ENCODE peak calls at places on chromosomes 3 and 15, in six cellular contexts. One of them, this sample, is unnamed.

GRCh38 chr3:187735383-187735782 is 9.9 kb downstream of the BCL6 start:
- DNase-seq in GM23248: no peak
- DNase-seq in HCT116: no peak
- DNase-seq in fibroblast of lung: no peak
- DNase-seq in K562: no peak
- DNase-seq in astrocyte: no peak
- DNase-seq in this sample: no peak

GRCh38 chr3:165159760-165160421 is 36.3 kb downstream of the SLITRK3 start:
- DNase-seq in GM23248: no peak
- DNase-seq in HCT116: no peak
- DNase-seq in fibroblast of lung: no peak
- DNase-seq in K562: no peak
- DNase-seq in astrocyte: no peak
- DNase-seq in this sample: no peak

GRCh38 chr3:177615015-177615414 is 417.7 kb upstream of the TBL1XR1 start:
- DNase-seq in GM23248: peak; percentile 62
- DNase-seq in HCT116: no peak
- DNase-seq in fibroblast of lung: peak; percentile 98
- DNase-seq in K562: peak; percentile 76
- DNase-seq in astrocyte: peak; percentile 99
- DNase-seq in this sample: no peak

GRCh38 chr15:40939909-40940801 is 11.0 kb downstream of the DLL4 start:
- DNase-seq in GM23248: no peak
- DNase-seq in HCT116: no peak
- DNase-seq in fibroblast of lung: no peak
- DNase-seq in K562: no peak
- DNase-seq in astrocyte: no peak
- DNase-seq in this sample: no peak

GRCh38 chr15:62717496-62717895 is 325.1 kb upstream of the TPM1 start:
- DNase-seq in GM23248: no peak
- DNase-seq in HCT116: no peak
- DNase-seq in fibroblast of lung: no peak
- DNase-seq in K562: no peak
- DNase-seq in astrocyte: no peak
- DNase-seq in this sample: no peak

GRCh38 chr3:71582612-71583568 is 638 bp downstream of the FOXP1 start:
- DNase-seq in GM23248: peak; percentile 75
- DNase-seq in HCT116: no peak
- DNase-seq in fibroblast of lung: peak; percentile 35
- DNase-seq in K562: peak; percentile 53
- DNase-seq in astrocyte: peak; percentile 51
- DNase-seq in this sample: no peak

GRCh38 chr3:123667784-123668183 is 82.9 kb upstream of the HACD2 start:
- DNase-seq in GM23248: peak; percentile 60
- DNase-seq in HCT116: no peak
- DNase-seq in fibroblast of lung: no peak
- DNase-seq in K562: no peak
- DNase-seq in astrocyte: peak; percentile 74
- DNase-seq in this sample: no peak

GRCh38 chr3:172321035-172321434 is 127.2 kb downstream of the GHSR start:
- DNase-seq in GM23248: peak; percentile 48
- DNase-seq in HCT116: no peak
- DNase-seq in fibroblast of lung: peak; percentile 20
- DNase-seq in K562: no peak
- DNase-seq in astrocyte: peak; percentile 28
- DNase-seq in this sample: no peak

GRCh38 chr3:42539871-42540714 is 37.6 kb downstream of the VIPR1 start:
- DNase-seq in GM23248: peak; percentile 26
- DNase-seq in HCT116: peak; percentile 55
- DNase-seq in fibroblast of lung: no peak
- DNase-seq in K562: peak; percentile 84
- DNase-seq in astrocyte: no peak
- DNase-seq in this sample: no peak

GRCh38 chr3:140203510-140203909 is 268.5 kb downstream of the CLSTN2 start:
- DNase-seq in GM23248: no peak
- DNase-seq in HCT116: no peak
- DNase-seq in fibroblast of lung: no peak
- DNase-seq in K562: no peak
- DNase-seq in astrocyte: no peak
- DNase-seq in this sample: no peak

GRCh38 chr15:90184119-90184785 is 16.9 kb upstream of the SEMA4B start:
- DNase-seq in GM23248: peak; percentile 74
- DNase-seq in HCT116: peak; percentile 71
- DNase-seq in fibroblast of lung: peak; percentile 55
- DNase-seq in K562: peak; percentile 93
- DNase-seq in astrocyte: peak; percentile 43
- DNase-seq in this sample: no peak

GRCh38 chr3:100796556-100796955 is 87.3 kb downstream of the TFG start:
- DNase-seq in GM23248: peak; percentile 42
- DNase-seq in HCT116: peak; percentile 22
- DNase-seq in fibroblast of lung: peak; percentile 52
- DNase-seq in K562: no peak
- DNase-seq in astrocyte: peak; percentile 26
- DNase-seq in this sample: peak; percentile 35

GRCh38 chr3:81689617-81690016 is 71.8 kb downstream of the GBE1 start:
- DNase-seq in GM23248: no peak
- DNase-seq in HCT116: no peak
- DNase-seq in fibroblast of lung: no peak
- DNase-seq in K562: no peak
- DNase-seq in astrocyte: no peak
- DNase-seq in this sample: no peak

GRCh38 chr3:72669224-72669623 is 179.0 kb downstream of the SHQ1 start:
- DNase-seq in GM23248: no peak
- DNase-seq in HCT116: no peak
- DNase-seq in fibroblast of lung: no peak
- DNase-seq in K562: no peak
- DNase-seq in astrocyte: no peak
- DNase-seq in this sample: no peak

GRCh38 chr3:45105855-45106655 is 40.1 kb downstream of the CDCP1 start:
- DNase-seq in GM23248: peak; percentile 93
- DNase-seq in HCT116: peak; percentile 73
- DNase-seq in fibroblast of lung: peak; percentile 87
- DNase-seq in K562: peak; percentile 60
- DNase-seq in astrocyte: peak; percentile 94
- DNase-seq in this sample: no peak

GRCh38 chr3:17579289-17580031 is 163.0 kb downstream of the TBC1D5 start:
- DNase-seq in GM23248: no peak
- DNase-seq in HCT116: no peak
- DNase-seq in fibroblast of lung: no peak
- DNase-seq in K562: peak; percentile 35
- DNase-seq in astrocyte: peak; percentile 73
- DNase-seq in this sample: no peak

GRCh38 chr15:65377976-65378366 is at the start of gene IGDCC3:
- DNase-seq in GM23248: peak; percentile 13
- DNase-seq in HCT116: no peak
- DNase-seq in fibroblast of lung: peak; percentile 18
- DNase-seq in K562: no peak
- DNase-seq in astrocyte: no peak
- DNase-seq in this sample: no peak

GRCh38 chr3:45807133-45807532 is 10.8 kb upstream of the SLC6A20 start:
- DNase-seq in GM23248: no peak
- DNase-seq in HCT116: no peak
- DNase-seq in fibroblast of lung: no peak
- DNase-seq in K562: no peak
- DNase-seq in astrocyte: no peak
- DNase-seq in this sample: no peak

GRCh38 chr3:101842245-101842934 is 6.9 kb upstream of the NFKBIZ start:
- DNase-seq in GM23248: no peak
- DNase-seq in HCT116: no peak
- DNase-seq in fibroblast of lung: no peak
- DNase-seq in K562: no peak
- DNase-seq in astrocyte: peak; percentile 46
- DNase-seq in this sample: no peak

GRCh38 chr15:19987389-19988048 is 554.1 kb downstream of the GOLGA6L6 start:
- DNase-seq in GM23248: no peak
- DNase-seq in HCT116: no peak
- DNase-seq in fibroblast of lung: no peak
- DNase-seq in K562: peak; percentile 52
- DNase-seq in astrocyte: no peak
- DNase-seq in this sample: no peak

GRCh38 chr15:91150492-91151160 is 50.6 kb downstream of the SV2B start:
- DNase-seq in GM23248: no peak
- DNase-seq in HCT116: no peak
- DNase-seq in fibroblast of lung: no peak
- DNase-seq in K562: no peak
- DNase-seq in astrocyte: no peak
- DNase-seq in this sample: no peak

GRCh38 chr15:82832601-82833209 is 23.3 kb downstream of the WHAMM start:
- DNase-seq in GM23248: peak; percentile 95
- DNase-seq in HCT116: peak; percentile 64
- DNase-seq in fibroblast of lung: peak; percentile 87
- DNase-seq in K562: no peak
- DNase-seq in astrocyte: peak; percentile 93
- DNase-seq in this sample: no peak

GRCh38 chr15:61275901-61276300 is 46.8 kb upstream of the RORA start:
- DNase-seq in GM23248: no peak
- DNase-seq in HCT116: no peak
- DNase-seq in fibroblast of lung: no peak
- DNase-seq in K562: no peak
- DNase-seq in astrocyte: no peak
- DNase-seq in this sample: no peak

GRCh38 chr3:120450914-120451669 is at the start of gene FSTL1:
- DNase-seq in GM23248: peak; percentile 69
- DNase-seq in HCT116: no peak
- DNase-seq in fibroblast of lung: peak; percentile 68
- DNase-seq in K562: no peak
- DNase-seq in astrocyte: peak; percentile 71
- DNase-seq in this sample: no peak

GRCh38 chr3:137761099-137761562 is 3.0 kb upstream of the SOX14 start:
- DNase-seq in GM23248: no peak
- DNase-seq in HCT116: no peak
- DNase-seq in fibroblast of lung: no peak
- DNase-seq in K562: no peak
- DNase-seq in astrocyte: no peak
- DNase-seq in this sample: no peak

GRCh38 chr3:57594576-57594975 is 2.6 kb downstream of the ARF4 start:
- DNase-seq in GM23248: no peak
- DNase-seq in HCT116: no peak
- DNase-seq in fibroblast of lung: no peak
- DNase-seq in K562: no peak
- DNase-seq in astrocyte: no peak
- DNase-seq in this sample: no peak

GRCh38 chr3:184039414-184039813 is 7.9 kb downstream of the HTR3D start:
- DNase-seq in GM23248: peak; percentile 12
- DNase-seq in HCT116: no peak
- DNase-seq in fibroblast of lung: peak; percentile 38
- DNase-seq in K562: no peak
- DNase-seq in astrocyte: peak; percentile 47
- DNase-seq in this sample: no peak

GRCh38 chr3:13194285-13195209 is 121.3 kb upstream of the IQSEC1 start:
- DNase-seq in GM23248: no peak
- DNase-seq in HCT116: no peak
- DNase-seq in fibroblast of lung: no peak
- DNase-seq in K562: no peak
- DNase-seq in astrocyte: no peak
- DNase-seq in this sample: no peak

GRCh38 chr3:9014189-9014588 is 50.9 kb upstream of the RAD18 start:
- DNase-seq in GM23248: peak; percentile 35
- DNase-seq in HCT116: no peak
- DNase-seq in fibroblast of lung: peak; percentile 4
- DNase-seq in K562: no peak
- DNase-seq in astrocyte: no peak
- DNase-seq in this sample: no peak

DNA sequence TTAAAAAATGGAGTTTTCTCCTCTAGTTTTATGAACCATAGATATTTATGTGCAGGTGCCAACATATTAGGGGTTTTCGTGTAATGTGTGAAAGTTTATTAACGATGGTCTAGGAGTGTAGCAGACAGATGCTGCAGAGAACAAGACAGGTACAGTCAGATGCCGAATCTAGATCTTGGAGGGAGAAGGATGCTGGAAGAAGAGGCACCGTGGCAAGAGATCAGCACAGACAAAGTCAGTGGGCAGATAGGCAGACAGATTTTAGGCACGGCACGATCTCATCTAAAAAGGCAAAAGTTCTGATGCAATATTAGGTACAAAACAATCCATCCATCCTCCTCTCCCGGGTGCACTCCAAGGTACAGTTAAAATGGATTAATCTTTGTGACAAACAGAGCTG is 161.6 kb downstream of the TIGIT start:
- DNase-seq in GM23248: peak; percentile 32
- DNase-seq in HCT116: no peak
- DNase-seq in fibroblast of lung: no peak
- DNase-seq in K562: no peak
- DNase-seq in astrocyte: no peak
- DNase-seq in this sample: no peak
- H3K9ac ChIP-seq in GM23248: peak overlapping the region; percentile 58
- H3K9ac ChIP-seq in HCT116: no peak overlapping the region
- H3K9ac ChIP-seq in fibroblast of lung: no peak overlapping the region
- H3K9ac ChIP-seq in K562: no peak overlapping the region
- H3K9ac ChIP-seq in astrocyte: peak overlapping the region; percentile 80
- H3K9ac ChIP-seq in this sample: no peak overlapping the region

DNA sequence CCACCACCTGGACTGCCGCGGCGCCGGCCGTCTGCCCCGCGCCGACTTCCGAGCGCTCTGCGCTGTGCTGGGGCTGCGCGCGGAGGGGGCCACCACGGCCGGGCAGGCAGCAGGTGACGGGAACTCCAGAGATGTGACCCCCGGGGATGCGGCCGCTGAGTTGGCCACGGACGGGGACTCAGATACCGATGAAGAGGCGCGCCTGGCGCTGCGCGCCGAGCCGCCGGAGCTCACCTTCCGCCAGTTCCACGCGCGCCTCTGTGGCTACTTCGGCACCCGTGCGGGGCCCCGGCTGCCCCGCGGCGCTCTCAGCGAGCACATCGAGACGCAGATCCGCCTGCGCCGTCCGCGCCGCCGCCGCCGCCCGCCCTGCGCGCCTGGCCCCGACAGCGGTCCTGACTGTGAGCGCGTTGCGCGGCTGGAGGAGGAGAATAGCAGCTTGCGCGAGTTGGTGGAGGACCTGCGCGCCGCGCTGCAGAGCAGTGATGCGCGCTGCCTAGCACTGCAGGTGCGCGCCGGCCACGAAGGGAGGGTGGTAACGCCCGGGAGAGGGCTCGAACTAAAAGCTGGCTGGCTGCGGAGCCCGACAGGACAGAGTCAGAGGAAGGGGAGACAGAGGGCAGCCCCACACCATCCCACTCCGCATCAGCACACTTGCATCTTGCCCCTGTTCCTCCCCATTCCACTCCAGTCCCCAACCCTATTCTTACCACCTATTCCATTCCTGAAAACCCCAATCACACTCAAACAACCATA is 891 bp downstream of the EFCC1 start:
- DNase-seq in GM23248: peak; percentile 39
- DNase-seq in HCT116: no peak
- DNase-seq in fibroblast of lung: no peak
- DNase-seq in K562: no peak
- DNase-seq in astrocyte: no peak
- DNase-seq in this sample: no peak
- TF ChIP-seq EZH2 in GM23248: no peak
- TF ChIP-seq EZH2 in HCT116: no peak
- TF ChIP-seq EZH2 in fibroblast of lung: peak; percentile 89
- TF ChIP-seq EZH2 in K562: no peak
- TF ChIP-seq EZH2 in astrocyte: peak; percentile 81
- TF ChIP-seq EZH2 in this sample: peak; percentile 86

GRCh38 chr3:50089603-50089945 is 855 bp downstream of the RBM5 start:
- DNase-seq in GM23248: peak; percentile 74
- DNase-seq in HCT116: no peak
- DNase-seq in fibroblast of lung: peak; percentile 28
- DNase-seq in K562: peak; percentile 28
- DNase-seq in astrocyte: peak; percentile 27
- DNase-seq in this sample: no peak
- H3K27ac ChIP-seq in GM23248: peak overlapping the region; percentile 89
- H3K27ac ChIP-seq in HCT116: peak overlapping the region; percentile 86
- H3K27ac ChIP-seq in fibroblast of lung: peak overlapping the region; percentile 100
- H3K27ac ChIP-seq in K562: peak overlapping the region; percentile 97
- H3K27ac ChIP-seq in astrocyte: peak overlapping the region; percentile 96
- H3K27ac ChIP-seq in this sample: no peak overlapping the region

GRCh38 chr3:99319450-99319849 is 318.9 kb upstream of the COL8A1 start:
- DNase-seq in GM23248: peak; percentile 24
- DNase-seq in HCT116: no peak
- DNase-seq in fibroblast of lung: no peak
- DNase-seq in K562: no peak
- DNase-seq in astrocyte: peak; percentile 32
- DNase-seq in this sample: no peak
- H3K9ac ChIP-seq in GM23248: peak overlapping the region; percentile 17
- H3K9ac ChIP-seq in HCT116: no peak overlapping the region
- H3K9ac ChIP-seq in fibroblast of lung: no peak overlapping the region
- H3K9ac ChIP-seq in K562: no peak overlapping the region
- H3K9ac ChIP-seq in astrocyte: peak overlapping the region; percentile 5
- H3K9ac ChIP-seq in this sample: no peak overlapping the region

This sample was measured in SK-N-MC.